ENCODE peak calls at places on chromosomes 13 and 19, in five cellular contexts. One of them, this sample, is unnamed.

GRCh38 chr13:23344923-23345322 is 88.6 kb downstream of the SACS start:
- DNase-seq in colonic mucosa: no peak
- DNase-seq in pancreas: no peak
- DNase-seq in heart right ventricle: no peak
- DNase-seq in CD8-positive, alpha-beta memory T cell: no peak
- DNase-seq in this sample: no peak

GRCh38 chr13:91100944-91101343 is 246.5 kb upstream of the MIR17HG start:
- DNase-seq in colonic mucosa: no peak
- DNase-seq in CD8-positive, alpha-beta memory T cell: no peak
- DNase-seq in pancreas: no peak
- DNase-seq in heart right ventricle: no peak
- DNase-seq in this sample: no peak

GRCh38 chr19:53621885-53622710 is 9.7 kb upstream of the DPRX start:
- DNase-seq in colonic mucosa: no peak
- DNase-seq in pancreas: no peak
- DNase-seq in heart right ventricle: no peak
- DNase-seq in CD8-positive, alpha-beta memory T cell: no peak
- DNase-seq in this sample: no peak

GRCh38 chr13:48476674-48477073 is 56.2 kb downstream of the RCBTB2 start:
- DNase-seq in CD8-positive, alpha-beta memory T cell: no peak
- DNase-seq in pancreas: no peak
- DNase-seq in heart right ventricle: no peak
- DNase-seq in colonic mucosa: no peak
- DNase-seq in this sample: no peak

GRCh38 chr13:30143671-30144400 is 163.5 kb downstream of the KATNAL1 start:
- DNase-seq in colonic mucosa: no peak
- DNase-seq in heart right ventricle: no peak
- DNase-seq in pancreas: no peak
- DNase-seq in CD8-positive, alpha-beta memory T cell: no peak
- DNase-seq in this sample: no peak

GRCh38 chr13:46603165-46603603 is 50.2 kb downstream of the LRCH1 start:
- DNase-seq in heart right ventricle: no peak
- DNase-seq in CD8-positive, alpha-beta memory T cell: no peak
- DNase-seq in colonic mucosa: peak
- DNase-seq in pancreas: no peak
- DNase-seq in this sample: no peak

GRCh38 chr13:50910483-50910805 is 853 bp downstream of the RNASEH2B start:
- DNase-seq in colonic mucosa: peak
- DNase-seq in heart right ventricle: no peak
- DNase-seq in CD8-positive, alpha-beta memory T cell: no peak
- DNase-seq in pancreas: peak
- DNase-seq in this sample: peak

GRCh38 chr13:51804295-51805172 is 571 bp upstream of the DHRS12 start:
- DNase-seq in heart right ventricle: no peak
- DNase-seq in colonic mucosa: peak
- DNase-seq in pancreas: no peak
- DNase-seq in CD8-positive, alpha-beta memory T cell: peak
- DNase-seq in this sample: no peak

GRCh38 chr13:32941368-32941767 is 74.9 kb upstream of the KL start:
- DNase-seq in pancreas: no peak
- DNase-seq in heart right ventricle: no peak
- DNase-seq in colonic mucosa: no peak
- DNase-seq in CD8-positive, alpha-beta memory T cell: no peak
- DNase-seq in this sample: no peak

This sample was measured in aorta.